ENCODE peak calls at places on chromosomes 5 and 9, in six cellular contexts. D is small intestine, R is sigmoid colon, F is Peyer's patch, X is A673, U is upper lobe of left lung. G is an unnamed sample.

GRCh38 chr5:156124713-156125112 is 202.3 kb upstream of the SGCD start:
- DNase-seq in D (no peak), R (no peak), F (no peak), X (no peak), U (no peak), G (no peak)

GRCh38 chr9:107138261-107138992 is 144.7 kb upstream of the RAD23B start:
- DNase-seq in D (peak; percentile 24), R (no peak), F (no peak), X (no peak), U (no peak), G (no peak)

GRCh38 chr5:72503888-72504491 is 3.2 kb downstream of the ZNF366 start:
- DNase-seq in D (peak; percentile 11), R (no peak), F (no peak), X (no peak), U (peak; percentile 56), G (no peak)

GRCh38 chr5:133534566-133534965 is 77.8 kb downstream of the FSTL4 start:
- DNase-seq in D (no peak), R (no peak), F (no peak), X (no peak), U (no peak), G (no peak)

GRCh38 chr5:170173227-170173626 is 59.6 kb upstream of the C5orf58 start:
- DNase-seq in D (no peak), R (no peak), F (no peak), X (no peak), U (no peak), G (no peak)

GRCh38 chr9:123997665-123998277 is 13.8 kb upstream of the LHX2 start:
- DNase-seq in D (no peak), R (no peak), F (peak; percentile 63), X (no peak), U (peak; percentile 90), G (no peak)

GRCh38 chr5:27494845-27495244 is 456.5 kb upstream of the CDH9 start:
- DNase-seq in D (no peak), R (no peak), F (no peak), X (no peak), U (no peak), G (no peak)

GRCh38 chr5:138252944-138253343 is 21.5 kb downstream of the GFRA3 start:
- DNase-seq in D (no peak), R (no peak), F (no peak), X (no peak), U (no peak), G (no peak)

GRCh38 chr5:170312666-170313065 is 15.1 kb upstream of the LCP2 start:
- DNase-seq in D (peak; percentile 14), R (no peak), F (no peak), X (no peak), U (no peak), G (no peak)

GRCh38 chr5:62375627-62376026 is 28.1 kb downstream of the DIMT1 start:
- DNase-seq in D (no peak), R (no peak), F (no peak), X (no peak), U (no peak), G (no peak)

GRCh38 chr5:56369333-56369947 is 136.3 kb upstream of the ANKRD55 start:
- DNase-seq in D (no peak), R (no peak), F (no peak), X (no peak), U (no peak), G (no peak)

GRCh38 chr9:115250646-115251045 is 132.7 kb upstream of the TNC start:
- DNase-seq in D (peak; percentile 4), R (no peak), F (no peak), X (peak; percentile 33), U (no peak), G (no peak)

GRCh38 chr5:39578887-39579497 is 154.2 kb upstream of the DAB2 start:
- DNase-seq in D (peak; percentile 19), R (no peak), F (no peak), X (peak; percentile 42), U (no peak), G (no peak)

GRCh38 chr5:145521523-145521922 is 313.6 kb downstream of the PRELID2 start:
- DNase-seq in D (peak; percentile 44), R (no peak), F (no peak), X (no peak), U (no peak), G (no peak)

GRCh38 chr5:4700082-4700481 is 440.0 kb upstream of the ADAMTS16 start:
- DNase-seq in D (peak; percentile 0), R (no peak), F (no peak), X (peak; percentile 50), U (no peak), G (no peak)

GRCh38 chr5:132979367-132979935 is 16.0 kb upstream of the AFF4 start:
- DNase-seq in D (no peak), R (no peak), F (no peak), X (no peak), U (no peak), G (no peak)

GRCh38 chr9:20838218-20838617 is 154.2 kb downstream of the FOCAD start:
- DNase-seq in D (no peak), R (no peak), F (no peak), X (no peak), U (no peak), G (no peak)

GRCh38 chr9:21682981-21683380 is 119.5 kb upstream of the MTAP start:
- DNase-seq in D (no peak), R (no peak), F (no peak), X (peak; percentile 0), U (no peak), G (no peak)

GRCh38 chr9:112841261-112841660 is 49.4 kb downstream of the SLC46A2 start:
- DNase-seq in D (peak; percentile 19), R (no peak), F (no peak), X (no peak), U (no peak), G (no peak)

GRCh38 chr5:60521379-60522298 is 178.3 kb downstream of the DEPDC1B start:
- DNase-seq in D (peak; percentile 5), R (no peak), F (no peak), X (no peak), U (no peak), G (no peak)

GRCh38 chr5:93602261-93603149 is 19.5 kb downstream of the NR2F1 start:
- DNase-seq in D (no peak), R (no peak), F (no peak), X (no peak), U (peak; percentile 43), G (no peak)

GRCh38 chr9:138043411-138044345 is 166.1 kb downstream of the CACNA1B start:
- DNase-seq in D (no peak), R (peak; percentile 46), F (peak; percentile 8), X (no peak), U (peak; percentile 73), G (no peak)

DNA sequence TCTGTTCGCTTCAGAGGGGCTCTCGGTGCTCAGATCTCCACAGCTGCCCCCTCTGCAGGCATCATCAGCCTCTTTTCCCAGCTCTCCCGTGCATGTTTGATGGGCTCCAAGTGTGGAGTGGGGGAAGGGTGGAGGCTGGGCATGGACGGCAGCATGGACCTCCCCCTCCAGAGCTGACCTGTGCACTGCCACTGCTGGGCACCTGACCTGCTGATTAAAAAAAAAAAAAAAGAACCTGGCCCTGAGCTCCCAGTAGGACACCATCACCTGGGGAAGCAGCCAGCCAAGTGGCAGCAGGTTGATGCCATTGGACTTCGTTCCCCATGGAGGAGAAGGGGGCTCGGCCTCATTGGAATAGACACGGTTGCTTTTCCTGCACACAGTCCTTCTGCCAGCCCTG is 15.0 kb upstream of the BRD3OS start:
- DNase-seq in D (no peak), R (no peak), F (no peak), X (no peak), U (no peak), G (no peak)
- H3K27ac ChIP-seq in D (no peak overlapping the region), R (no peak overlapping the region), F (no peak overlapping the region), X (no peak overlapping the region), U (no peak overlapping the region), G (no peak overlapping the region)

DNA sequence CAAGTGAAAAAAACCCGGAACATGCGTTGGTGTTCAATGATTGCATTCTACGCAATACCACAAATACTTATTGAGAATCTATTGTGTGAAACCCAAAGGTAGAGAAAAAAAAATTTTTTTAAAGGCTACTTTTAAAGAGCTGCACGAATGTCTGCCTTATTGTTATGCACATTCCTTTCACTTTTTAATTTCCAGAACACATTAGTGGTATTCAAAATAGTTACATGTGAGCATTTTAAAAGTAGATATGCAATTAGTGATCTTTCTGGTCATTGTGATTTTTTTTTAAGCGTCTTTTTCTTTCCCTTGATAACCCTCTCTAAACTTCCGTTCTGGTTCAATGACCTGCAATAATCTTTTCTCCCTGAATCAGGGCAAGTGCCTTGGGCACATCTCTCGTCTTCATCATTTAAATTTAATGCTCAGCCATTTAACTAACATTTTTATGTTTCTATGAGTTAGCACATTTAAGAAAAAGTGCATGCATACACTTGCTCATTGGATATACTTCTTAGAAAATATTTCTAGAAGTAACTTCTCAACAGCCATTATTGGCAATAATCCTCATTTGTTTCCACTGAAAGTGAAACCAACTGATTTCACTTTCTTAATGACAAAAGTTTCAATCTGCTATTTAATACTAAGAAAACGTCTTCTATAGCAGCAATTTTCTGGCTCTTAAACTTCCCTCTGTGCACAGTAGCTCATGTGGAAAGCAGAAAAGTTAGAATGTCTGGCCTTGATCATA is 80.3 kb downstream of the CDH6 start:
- DNase-seq in D (peak; percentile 45), R (no peak), F (no peak), X (no peak), U (no peak), G (no peak)
- H3K4me3 ChIP-seq in D (peak overlapping the region; percentile 37), R (peak overlapping the region; percentile 26), F (no peak overlapping the region), X (no peak overlapping the region), U (no peak overlapping the region), G (no peak overlapping the region)

GRCh38 chr5:54832066-54832465 is 153.3 kb downstream of the ESM1 start:
- DNase-seq in D (peak; percentile 16), R (no peak), F (no peak), X (no peak), U (no peak), G (no peak)
- H3K27ac ChIP-seq in D (no peak overlapping the region), R (no peak overlapping the region), F (no peak overlapping the region), X (no peak overlapping the region), U (no peak overlapping the region), G (no peak overlapping the region)

GRCh38 chr5:120509056-120509455 is 45.0 kb downstream of the PRR16 start:
- DNase-seq in D (no peak), R (no peak), F (no peak), X (no peak), U (no peak), G (no peak)

GRCh38 chr5:120510994-120511686 is 47.0 kb downstream of the PRR16 start:
- DNase-seq in D (no peak), R (no peak), F (no peak), X (no peak), U (no peak), G (no peak)

GRCh38 chr5:120510098-120510634 is 46.1 kb downstream of the PRR16 start:
- DNase-seq in D (no peak), R (no peak), F (no peak), X (no peak), U (no peak), G (no peak)

GRCh38 chr5:120507197-120507596 is 43.1 kb downstream of the PRR16 start:
- DNase-seq in D (no peak), R (no peak), F (no peak), X (no peak), U (no peak), G (no peak)

DNA sequence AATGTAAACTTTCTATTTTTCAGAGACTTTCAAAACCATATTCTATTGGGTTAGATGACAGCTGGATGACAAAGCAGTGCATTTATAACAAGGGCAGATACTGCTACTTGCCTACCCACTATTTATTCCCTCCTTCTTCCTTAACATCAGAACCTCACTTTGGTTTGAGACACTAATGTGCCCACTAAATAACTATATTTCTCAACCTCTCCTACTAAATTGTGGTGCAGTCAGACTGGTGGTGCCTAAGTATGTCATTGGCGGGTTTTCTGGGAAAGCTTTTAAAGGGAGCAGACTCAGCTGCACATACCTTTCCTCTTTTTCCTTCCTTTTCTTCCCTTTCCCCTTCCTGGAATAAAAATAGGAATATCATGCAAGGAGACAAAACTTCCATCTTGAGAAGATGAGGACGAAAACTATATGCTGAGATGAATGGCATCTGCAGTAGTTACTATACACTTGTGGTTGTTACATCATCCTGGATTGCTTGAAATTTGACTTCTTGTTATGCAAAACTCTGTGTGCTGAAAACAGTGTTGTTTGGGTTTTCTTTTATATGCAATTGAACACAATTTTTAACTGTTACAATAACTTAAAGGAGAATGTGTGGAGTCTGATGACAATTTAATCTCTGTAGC is 43.8 kb downstream of the PRR16 start:
- DNase-seq in D (no peak), R (no peak), F (no peak), X (no peak), U (no peak), G (no peak)
- H3K4me3 ChIP-seq in D (no peak overlapping the region), R (no peak overlapping the region), F (no peak overlapping the region), X (no peak overlapping the region), U (no peak overlapping the region), G (no peak overlapping the region)